ENCODE peak calls at places on chromosomes 13 and 19, in seven cellular contexts. M, N, U, D, L, F and Q are unnamed samples.

GRCh38 chr13:75621147-75621546 is 15.0 kb upstream of the LMO7 start:
- DNase-seq in M (no peak), N (no peak), U (no peak), D (peak), L (no peak), F (peak), Q (peak)

GRCh38 chr13:105957769-105958438 is 577.6 kb downstream of the EFNB2 start:
- DNase-seq in M (no peak), N (no peak), U (no peak), D (no peak), L (no peak), F (no peak), Q (no peak)

GRCh38 chr13:113066746-113067145 is 38.8 kb upstream of the F7 start:
- DNase-seq in M (no peak), N (no peak), U (no peak), D (no peak), L (no peak), F (no peak), Q (no peak)

GRCh38 chr13:46577656-46578589 is 25.0 kb downstream of the LRCH1 start:
- DNase-seq in M (no peak), N (peak), U (no peak), D (no peak), L (no peak), F (no peak), Q (no peak)

GRCh38 chr19:31109626-31110025 is 239.6 kb downstream of the TSHZ3 start:
- DNase-seq in M (no peak), N (no peak), U (no peak), D (no peak), L (no peak), F (no peak), Q (no peak)

GRCh38 chr19:49533551-49534488 is 6.0 kb downstream of the RCN3 start:
- DNase-seq in M (peak), N (peak), U (peak), D (peak), L (peak), F (peak), Q (peak)

GRCh38 chr19:35845215-35846037 is 6.9 kb downstream of the NPHS1 start:
- DNase-seq in M (peak), N (no peak), U (peak), D (no peak), L (peak), F (no peak), Q (no peak)

GRCh38 chr19:16641695-16642094 is 13.7 kb upstream of the MED26 start:
- DNase-seq in M (no peak), N (no peak), U (no peak), D (no peak), L (no peak), F (no peak), Q (no peak)

GRCh38 chr13:110639935-110640334 is 24.6 kb downstream of the NAXD start:
- DNase-seq in M (no peak), N (no peak), U (no peak), D (no peak), L (no peak), F (no peak), Q (no peak)

GRCh38 chr19:48487944-48488343 is 18.8 kb downstream of the CYTH2 start:
- DNase-seq in M (peak), N (no peak), U (peak), D (no peak), L (peak), F (peak), Q (peak)

GRCh38 chr13:84446972-84447700 is 564.9 kb upstream of the SLITRK1 start:
- DNase-seq in M (no peak), N (no peak), U (no peak), D (peak), L (no peak), F (peak), Q (peak)

GRCh38 chr19:5890099-5890498 is 13.5 kb downstream of the NDUFA11 start:
- DNase-seq in M (no peak), N (no peak), U (no peak), D (no peak), L (no peak), F (no peak), Q (no peak)

GRCh38 chr13:99034333-99035085 is 56.6 kb upstream of the DOCK9 start:
- DNase-seq in M (no peak), N (no peak), U (no peak), D (no peak), L (no peak), F (no peak), Q (no peak)

GRCh38 chr13:60146491-60146890 is 17.2 kb downstream of the DIAPH3 start:
- DNase-seq in M (no peak), N (no peak), U (no peak), D (no peak), L (no peak), F (peak), Q (peak)

GRCh38 chr13:67175836-67176235 is 54.3 kb downstream of the PCDH9 start:
- DNase-seq in M (no peak), N (no peak), U (no peak), D (no peak), L (no peak), F (no peak), Q (no peak)

GRCh38 chr19:33468361-33469170 is 53.0 kb downstream of the PEPD start:
- DNase-seq in M (no peak), N (no peak), U (no peak), D (no peak), L (no peak), F (no peak), Q (peak)

GRCh38 chr19:19538077-19538764 is at the start of gene CILP2:
- DNase-seq in M (peak), N (peak), U (no peak), D (no peak), L (peak), F (no peak), Q (no peak)

GRCh38 chr19:39631626-39632025 is 24.1 kb upstream of the LGALS16 start:
- DNase-seq in M (no peak), N (no peak), U (no peak), D (no peak), L (no peak), F (no peak), Q (no peak)

GRCh38 chr13:86087241-86087640 is 288.0 kb upstream of the SLITRK6 start:
- DNase-seq in M (no peak), N (no peak), U (no peak), D (no peak), L (no peak), F (no peak), Q (no peak)

GRCh38 chr13:94186470-94186869 is 293.0 kb downstream of the DCT start:
- DNase-seq in M (no peak), N (no peak), U (no peak), D (no peak), L (no peak), F (no peak), Q (no peak)

GRCh38 chr13:60448907-60449510 is 52.0 kb downstream of the TDRD3 start:
- DNase-seq in M (no peak), N (no peak), U (no peak), D (peak), L (no peak), F (peak), Q (peak)

GRCh38 chr19:52171321-52172169 is at the start of gene ZNF836:
- DNase-seq in M (peak), N (peak), U (peak), D (peak), L (peak), F (peak), Q (peak)

DNA sequence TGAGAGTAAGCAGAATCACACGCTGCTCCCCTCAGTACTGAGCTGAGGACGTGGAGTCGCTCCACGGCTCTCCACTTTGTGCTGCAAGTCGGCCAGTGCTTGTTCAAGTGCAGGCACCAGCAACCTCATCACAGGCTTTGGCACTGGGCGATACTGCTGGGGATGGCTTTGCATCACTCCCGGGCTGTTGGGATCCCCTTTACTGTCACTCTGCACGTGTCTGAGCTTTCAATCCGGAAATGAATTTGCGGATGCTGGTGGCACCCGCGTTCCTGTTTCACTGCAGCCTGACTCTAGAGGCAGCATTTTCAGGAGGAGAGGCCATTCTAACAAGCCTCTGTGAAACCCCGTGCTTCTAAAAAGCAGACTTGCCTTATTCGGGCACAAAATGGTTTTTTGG is 19.1 kb downstream of the SMARCA4 start:
- DNase-seq in M (no peak), N (no peak), U (no peak), D (no peak), L (no peak), F (no peak), Q (no peak)
- TF ChIP-seq CTCF in M (no peak), N (no peak), U (no peak), D (no peak), L (no peak), F (no peak), Q (no peak)

DNA sequence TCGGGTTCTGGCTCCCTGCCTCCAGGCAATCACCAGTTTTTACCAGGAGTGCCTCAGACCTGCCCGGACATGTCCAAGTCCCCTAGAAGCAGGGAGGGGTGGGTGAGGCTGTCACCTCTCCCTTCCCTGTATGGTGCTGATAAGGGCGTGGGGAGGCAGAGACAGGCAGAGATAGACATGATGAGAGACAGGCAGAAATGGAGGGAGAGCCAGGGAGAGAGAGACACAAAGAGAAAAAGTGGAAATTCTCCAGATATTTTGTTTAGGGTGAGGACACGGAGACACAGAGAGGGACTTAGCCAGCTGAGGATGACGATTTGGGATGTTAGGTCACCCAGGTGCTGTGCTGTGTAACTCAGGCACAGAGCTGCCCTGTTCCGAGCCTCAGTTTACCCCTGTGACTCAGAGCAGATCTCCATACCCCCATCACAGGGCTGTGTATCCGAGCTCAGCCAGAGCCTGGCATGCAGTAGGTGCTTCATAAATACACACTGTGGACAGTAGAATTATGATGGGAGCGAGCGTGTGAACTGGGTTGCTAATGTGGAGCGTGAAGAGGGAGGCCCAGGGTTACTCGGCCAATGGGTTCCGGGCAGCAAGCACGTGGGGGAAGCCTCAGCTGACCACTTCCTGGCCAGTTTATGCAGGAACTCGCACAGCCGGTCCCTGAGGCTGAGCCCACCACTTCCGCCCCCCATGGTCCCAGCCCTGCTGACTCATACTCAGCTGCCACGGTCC is 11.9 kb upstream of the GDF15 start:
- DNase-seq in M (peak), N (peak), U (peak), D (peak), L (peak), F (peak), Q (peak)
- H3K4me3 ChIP-seq in M (no peak), N (no peak), U (no peak), D (no peak), L (no peak), F (no peak), Q (no peak)

GRCh38 chr13:92719868-92720267 is 506.7 kb upstream of the GPC6 start:
- DNase-seq in M (no peak), N (no peak), U (no peak), D (no peak), L (no peak), F (no peak), Q (no peak)

GRCh38 chr13:92721610-92722009 is 505.0 kb upstream of the GPC6 start:
- DNase-seq in M (no peak), N (no peak), U (no peak), D (no peak), L (no peak), F (no peak), Q (no peak)

GRCh38 chr13:92717857-92718256 is 508.8 kb upstream of the GPC6 start:
- DNase-seq in M (no peak), N (no peak), U (no peak), D (no peak), L (no peak), F (no peak), Q (no peak)

DNA sequence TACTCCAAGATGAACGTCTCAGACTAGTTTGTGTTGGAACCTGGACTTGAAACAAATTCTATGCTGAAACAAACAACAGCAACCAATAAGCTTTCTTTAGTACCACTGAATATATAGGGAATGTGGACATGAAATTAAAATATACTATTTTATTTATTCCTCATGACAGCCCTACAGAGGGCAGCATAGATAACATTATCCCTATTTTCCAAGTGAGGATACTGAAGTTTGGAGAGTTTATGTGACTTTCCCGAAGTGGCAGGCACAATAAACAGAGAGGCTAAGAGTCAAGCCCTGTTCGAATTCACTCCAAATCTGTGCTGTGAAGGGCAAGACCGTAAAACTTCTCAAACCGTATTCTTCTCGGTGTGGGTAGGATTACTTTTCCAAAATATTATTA is 509.9 kb upstream of the GPC6 start:
- DNase-seq in M (no peak), N (no peak), U (no peak), D (peak), L (no peak), F (peak), Q (peak)
- TF ChIP-seq CTCF in M (no peak), N (no peak), U (no peak), D (peak), L (no peak), F (peak), Q (peak)

DNA sequence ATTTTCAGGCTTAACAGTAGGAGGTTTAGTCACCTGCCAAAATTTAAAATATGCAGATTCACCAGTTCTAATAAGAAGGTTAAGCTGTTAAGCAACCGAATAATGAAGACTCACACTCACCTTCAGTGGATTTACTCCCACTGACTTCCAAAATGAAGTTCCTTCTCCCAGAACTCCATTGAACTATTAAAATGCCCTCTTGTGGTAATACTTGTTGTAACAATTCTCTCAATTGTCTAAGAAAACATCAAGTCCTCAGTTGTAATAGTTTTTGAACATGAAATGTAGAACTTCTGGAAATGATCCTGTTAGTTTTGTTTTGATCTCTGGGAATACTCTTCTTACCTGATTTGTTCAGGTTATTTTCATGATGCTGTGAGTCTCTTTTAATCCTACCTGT is 522.0 kb upstream of the ATXN8OS start:
- DNase-seq in M (no peak), N (no peak), U (no peak), D (no peak), L (no peak), F (no peak), Q (no peak)
- H3K4me3 ChIP-seq in M (no peak), N (no peak), U (no peak), D (no peak), L (no peak), F (no peak), Q (no peak)

DNA sequence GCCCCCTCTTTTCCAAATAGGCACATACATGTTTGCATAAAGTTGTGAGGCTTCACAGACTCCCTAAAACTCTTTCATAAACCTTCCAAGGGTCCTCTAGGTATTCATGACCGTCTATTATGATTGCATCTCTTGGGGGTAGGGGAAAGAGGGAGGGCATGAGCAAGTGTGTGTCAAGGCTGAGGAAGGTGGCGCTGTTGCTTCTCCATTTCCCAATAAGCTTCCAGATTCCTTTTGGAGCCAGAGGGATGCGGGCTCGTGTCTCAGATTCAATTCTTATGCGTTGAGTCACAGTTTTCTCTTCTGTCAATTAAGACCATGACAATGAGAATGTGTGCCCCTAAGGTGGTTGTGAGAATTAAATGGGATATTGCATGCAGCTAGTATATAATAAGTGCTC is 51.0 kb upstream of the CYP2A7 start:
- DNase-seq in M (no peak), N (no peak), U (no peak), D (no peak), L (no peak), F (peak), Q (no peak)
- TF ChIP-seq CTCF in M (no peak), N (no peak), U (no peak), D (no peak), L (no peak), F (no peak), Q (no peak)